ENCODE peak calls at places on chromosome X, in five cellular contexts. One of them, this sample, is unnamed.
A peak's percentile ranks its signal among the peaks of the same experiment; 100 is the strongest.

GRCh38 chrX:108735087-108735679 is 1.2 kb downstream of the IRS4 start:
- DNase-seq in heart right ventricle: no peak
- DNase-seq in BE2C: no peak
- DNase-seq in B cell: peak; percentile 23
- DNase-seq in AG10803: no peak
- DNase-seq in this sample: no peak

GRCh38 chrX:9379697-9380551 is 84.9 kb upstream of the TBL1X start:
- DNase-seq in heart right ventricle: no peak
- DNase-seq in BE2C: no peak
- DNase-seq in B cell: no peak
- DNase-seq in AG10803: no peak
- DNase-seq in this sample: no peak

GRCh38 chrX:25144043-25144940 is 128.5 kb upstream of the ARX start:
- DNase-seq in heart right ventricle: peak; percentile 30
- DNase-seq in BE2C: peak; percentile 61
- DNase-seq in B cell: no peak
- DNase-seq in AG10803: peak; percentile 54
- DNase-seq in this sample: peak; percentile 15

GRCh38 chrX:114344756-114345155 is 239.1 kb upstream of the HTR2C start:
- DNase-seq in heart right ventricle: no peak
- DNase-seq in BE2C: no peak
- DNase-seq in B cell: no peak
- DNase-seq in AG10803: peak; percentile 36
- DNase-seq in this sample: no peak

GRCh38 chrX:3345281-3346081 is 971 bp downstream of the MXRA5 start:
- DNase-seq in heart right ventricle: peak; percentile 68
- DNase-seq in BE2C: no peak
- DNase-seq in B cell: no peak
- DNase-seq in AG10803: peak; percentile 76
- DNase-seq in this sample: no peak

GRCh38 chrX:107628662-107629532 is 587 bp downstream of the PRPS1 start:
- DNase-seq in heart right ventricle: peak; percentile 12
- DNase-seq in BE2C: peak; percentile 30
- DNase-seq in B cell: peak; percentile 42
- DNase-seq in AG10803: no peak
- DNase-seq in this sample: peak; percentile 26

GRCh38 chrX:51332188-51332942 is at the start of gene NUDT10:
- DNase-seq in heart right ventricle: peak; percentile 36
- DNase-seq in BE2C: peak; percentile 74
- DNase-seq in B cell: peak; percentile 31
- DNase-seq in AG10803: peak; percentile 11
- DNase-seq in this sample: no peak

GRCh38 chrX:108439961-108440696 is 491 bp downstream of the COL4A5 start:
- DNase-seq in heart right ventricle: peak; percentile 12
- DNase-seq in BE2C: no peak
- DNase-seq in B cell: no peak
- DNase-seq in AG10803: peak; percentile 1
- DNase-seq in this sample: no peak

GRCh38 chrX:40501456-40501855 is 79.3 kb upstream of the ATP6AP2 start:
- DNase-seq in heart right ventricle: no peak
- DNase-seq in BE2C: no peak
- DNase-seq in B cell: no peak
- DNase-seq in AG10803: no peak
- DNase-seq in this sample: no peak

GRCh38 chrX:108156082-108156481 is 64.5 kb downstream of the ATG4A start:
- DNase-seq in heart right ventricle: no peak
- DNase-seq in BE2C: no peak
- DNase-seq in B cell: no peak
- DNase-seq in AG10803: no peak
- DNase-seq in this sample: no peak

GRCh38 chrX:10193587-10193986 is 36.8 kb downstream of the CLCN4 start:
- DNase-seq in heart right ventricle: no peak
- DNase-seq in BE2C: no peak
- DNase-seq in B cell: no peak
- DNase-seq in AG10803: no peak
- DNase-seq in this sample: no peak

GRCh38 chrX:10484683-10485247 is 135.6 kb downstream of the MID1 start:
- DNase-seq in heart right ventricle: no peak
- DNase-seq in BE2C: no peak
- DNase-seq in B cell: no peak
- DNase-seq in AG10803: no peak
- DNase-seq in this sample: no peak

GRCh38 chrX:153935326-153935851 is 552 bp upstream of the NAA10 start:
- DNase-seq in heart right ventricle: no peak
- DNase-seq in BE2C: no peak
- DNase-seq in B cell: no peak
- DNase-seq in AG10803: no peak
- DNase-seq in this sample: no peak

GRCh38 chrX:148530464-148531077 is 30.2 kb downstream of the AFF2 start:
- DNase-seq in heart right ventricle: no peak
- DNase-seq in BE2C: no peak
- DNase-seq in B cell: no peak
- DNase-seq in AG10803: peak; percentile 29
- DNase-seq in this sample: no peak

GRCh38 chrX:125202486-125203378 is 116.9 kb upstream of the TEX13C start:
- DNase-seq in heart right ventricle: no peak
- DNase-seq in BE2C: no peak
- DNase-seq in B cell: no peak
- DNase-seq in AG10803: no peak
- DNase-seq in this sample: no peak

GRCh38 chrX:74450803-74451449 is 29.6 kb downstream of the SLC16A2 start:
- DNase-seq in heart right ventricle: no peak
- DNase-seq in BE2C: no peak
- DNase-seq in B cell: no peak
- DNase-seq in AG10803: peak; percentile 92
- DNase-seq in this sample: no peak

GRCh38 chrX:154486052-154486395 is 391 bp downstream of the UBL4A start:
- DNase-seq in heart right ventricle: peak; percentile 44
- DNase-seq in BE2C: no peak
- DNase-seq in B cell: peak; percentile 71
- DNase-seq in AG10803: no peak
- DNase-seq in this sample: peak; percentile 27

GRCh38 chrX:39772057-39772832 is 325.5 kb downstream of the BCOR start:
- DNase-seq in heart right ventricle: no peak
- DNase-seq in BE2C: no peak
- DNase-seq in B cell: no peak
- DNase-seq in AG10803: no peak
- DNase-seq in this sample: no peak

GRCh38 chrX:139930923-139931645 is 1.8 kb downstream of the ATP11C start:
- DNase-seq in heart right ventricle: peak; percentile 8
- DNase-seq in BE2C: peak; percentile 43
- DNase-seq in B cell: peak; percentile 28
- DNase-seq in AG10803: no peak
- DNase-seq in this sample: peak; percentile 14

GRCh38 chrX:16472345-16472744 is 177.6 kb upstream of the S100G start:
- DNase-seq in heart right ventricle: no peak
- DNase-seq in BE2C: no peak
- DNase-seq in B cell: no peak
- DNase-seq in AG10803: no peak
- DNase-seq in this sample: no peak

GRCh38 chrX:16474511-16474910 is 175.4 kb upstream of the S100G start:
- DNase-seq in heart right ventricle: no peak
- DNase-seq in BE2C: no peak
- DNase-seq in B cell: no peak
- DNase-seq in AG10803: no peak
- DNase-seq in this sample: no peak

GRCh38 chrX:16465081-16465876 is 184.7 kb upstream of the S100G start:
- DNase-seq in heart right ventricle: no peak
- DNase-seq in BE2C: no peak
- DNase-seq in B cell: no peak
- DNase-seq in AG10803: peak; percentile 41
- DNase-seq in this sample: no peak

GRCh38 chrX:16466640-16467432 is 183.1 kb upstream of the S100G start:
- DNase-seq in heart right ventricle: no peak
- DNase-seq in BE2C: no peak
- DNase-seq in B cell: no peak
- DNase-seq in AG10803: peak; percentile 32
- DNase-seq in this sample: no peak

GRCh38 chrX:16469870-16470269 is 180.1 kb upstream of the S100G start:
- DNase-seq in heart right ventricle: no peak
- DNase-seq in BE2C: no peak
- DNase-seq in B cell: no peak
- DNase-seq in AG10803: no peak
- DNase-seq in this sample: no peak
- TF ChIP-seq CTCF in heart right ventricle: no peak
- TF ChIP-seq CTCF in BE2C: no peak
- TF ChIP-seq CTCF in B cell: no peak
- TF ChIP-seq CTCF in AG10803: no peak
- TF ChIP-seq CTCF in this sample: no peak

GRCh38 chrX:53279296-53280237 is 1.8 kb downstream of the IQSEC2 start:
- DNase-seq in heart right ventricle: no peak
- DNase-seq in BE2C: no peak
- DNase-seq in B cell: no peak
- DNase-seq in AG10803: no peak
- DNase-seq in this sample: no peak
- TF ChIP-seq CTCF in heart right ventricle: no peak
- TF ChIP-seq CTCF in BE2C: no peak
- TF ChIP-seq CTCF in B cell: no peak
- TF ChIP-seq CTCF in AG10803: no peak
- TF ChIP-seq CTCF in this sample: no peak

GRCh38 chrX:81489987-81490386 is 288.1 kb downstream of the SH3BGRL start:
- DNase-seq in heart right ventricle: no peak
- DNase-seq in BE2C: no peak
- DNase-seq in B cell: no peak
- DNase-seq in AG10803: no peak
- DNase-seq in this sample: no peak
- TF ChIP-seq CTCF in heart right ventricle: no peak
- TF ChIP-seq CTCF in BE2C: no peak
- TF ChIP-seq CTCF in B cell: no peak
- TF ChIP-seq CTCF in AG10803: no peak
- TF ChIP-seq CTCF in this sample: no peak

DNA sequence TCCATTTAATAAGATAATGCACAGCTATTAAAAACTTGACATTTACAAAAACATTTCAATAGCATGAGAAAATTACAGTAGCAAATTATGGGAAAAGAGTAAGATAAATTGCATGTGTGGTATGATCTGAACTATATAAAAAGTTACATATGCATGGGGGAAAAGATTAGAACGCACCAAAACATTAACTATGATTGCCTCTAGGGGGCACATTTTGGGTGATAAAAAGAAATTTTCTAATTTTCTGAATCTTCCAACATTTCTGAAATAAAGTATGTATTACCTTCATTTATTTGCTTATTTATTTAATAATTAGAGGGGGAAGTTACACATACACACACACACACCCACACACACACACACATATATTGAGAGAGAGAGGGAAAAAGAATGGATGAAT is 19.6 kb upstream of the KDM5C start:
- DNase-seq in heart right ventricle: no peak
- DNase-seq in BE2C: no peak
- DNase-seq in B cell: no peak
- DNase-seq in AG10803: no peak
- DNase-seq in this sample: no peak
- TF ChIP-seq CTCF in heart right ventricle: no peak
- TF ChIP-seq CTCF in BE2C: no peak
- TF ChIP-seq CTCF in B cell: peak; percentile 12
- TF ChIP-seq CTCF in AG10803: peak; percentile 39
- TF ChIP-seq CTCF in this sample: no peak